ENCODE peak calls at places on chromosome 14, in five cellular contexts. S is Caco-2; C is IMR-90; R is left ventricle myocardium inferior; T is CD8-positive, alpha-beta T cell. A is an unnamed sample. For H3K27me3, the result is how much of the 10 kb centered on the place peaks cover.

GRCh38 chr14:79564371-79564770 is 646.9 kb downstream of the DIO2 start:
- DNase-seq in S (no peak), C (no peak), R (no peak), T (no peak), A (no peak)

GRCh38 chr14:96688629-96689028 is 108.6 kb upstream of the VRK1 start:
- DNase-seq in S (no peak), C (no peak), R (no peak), T (no peak), A (no peak)

GRCh38 chr14:73492661-73493060 is 1.9 kb downstream of the RIOX1 start:
- DNase-seq in S (no peak), C (no peak), R (no peak), T (no peak), A (no peak)

GRCh38 chr14:37874429-37875109 is 279.1 kb downstream of the TTC6 start:
- DNase-seq in S (peak), C (peak), R (peak), T (peak), A (peak)

GRCh38 chr14:64990291-64990690 is 3.6 kb downstream of the FNTB start:
- DNase-seq in S (no peak), C (no peak), R (no peak), T (no peak), A (peak)

GRCh38 chr14:56150645-56151345 is 32.6 kb downstream of the PELI2 start:
- DNase-seq in S (no peak), C (no peak), R (no peak), T (no peak), A (no peak)

GRCh38 chr14:34937442-34937841 is 45.4 kb upstream of the SRP54 start:
- DNase-seq in S (no peak), C (no peak), R (no peak), T (no peak), A (no peak)

GRCh38 chr14:37819155-37820015 is 224.0 kb downstream of the TTC6 start:
- DNase-seq in S (peak), C (peak), R (no peak), T (no peak), A (no peak)

GRCh38 chr14:51845811-51846210 is 14.6 kb upstream of the GNG2 start:
- DNase-seq in S (no peak), C (no peak), R (no peak), T (no peak), A (no peak)

GRCh38 chr14:40838601-40839000 is 768.1 kb upstream of the LRFN5 start:
- DNase-seq in S (no peak), C (no peak), R (no peak), T (no peak), A (no peak)

GRCh38 chr14:65193891-65194290 is 91.6 kb upstream of the MAX start:
- DNase-seq in S (no peak), C (no peak), R (no peak), T (no peak), A (no peak)

GRCh38 chr14:87175175-87175574 is 817.8 kb downstream of the GALC start:
- DNase-seq in S (no peak), C (no peak), R (no peak), T (no peak), A (no peak)

DNA sequence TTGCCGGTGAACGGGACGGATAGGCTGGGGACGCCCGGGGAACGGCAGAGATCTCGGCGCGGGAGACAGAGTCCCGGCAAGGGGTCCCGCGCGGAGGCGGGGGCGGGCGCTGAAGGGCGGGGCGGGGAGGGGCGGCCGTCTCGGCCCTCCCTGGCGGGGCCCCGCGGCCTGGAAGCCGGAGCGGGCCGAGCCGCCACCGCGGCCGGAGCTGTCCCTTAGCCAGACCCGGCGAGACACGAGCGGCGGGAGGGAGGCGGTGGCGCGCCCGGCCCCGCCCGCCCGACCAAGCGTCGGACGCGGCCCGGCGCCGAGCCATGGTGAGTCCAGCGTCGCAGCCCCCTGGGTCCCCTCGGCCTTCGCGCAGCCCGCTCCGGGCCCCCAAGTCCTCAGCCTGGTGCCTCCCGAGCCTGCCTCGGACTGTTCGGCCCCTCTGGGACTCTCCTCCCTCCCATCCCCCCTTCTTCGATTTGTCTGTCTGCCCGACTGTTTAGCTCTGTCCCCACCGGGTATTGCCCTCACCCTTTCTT is at the start of gene ARHGEF40:
- DNase-seq in S (peak), C (peak), R (peak), T (no peak), A (no peak)
- H3K27me3 ChIP-seq in S (under half), C (under half), R (under half), T (under half), A (half or more)

GRCh38 chr14:78424311-78424710 is 254.1 kb downstream of the NRXN3 start:
- DNase-seq in S (no peak), C (no peak), R (no peak), T (no peak), A (no peak)
- H3K27me3 ChIP-seq in S (under half), C (under half), R (under half), T (under half), A (under half)

DNA sequence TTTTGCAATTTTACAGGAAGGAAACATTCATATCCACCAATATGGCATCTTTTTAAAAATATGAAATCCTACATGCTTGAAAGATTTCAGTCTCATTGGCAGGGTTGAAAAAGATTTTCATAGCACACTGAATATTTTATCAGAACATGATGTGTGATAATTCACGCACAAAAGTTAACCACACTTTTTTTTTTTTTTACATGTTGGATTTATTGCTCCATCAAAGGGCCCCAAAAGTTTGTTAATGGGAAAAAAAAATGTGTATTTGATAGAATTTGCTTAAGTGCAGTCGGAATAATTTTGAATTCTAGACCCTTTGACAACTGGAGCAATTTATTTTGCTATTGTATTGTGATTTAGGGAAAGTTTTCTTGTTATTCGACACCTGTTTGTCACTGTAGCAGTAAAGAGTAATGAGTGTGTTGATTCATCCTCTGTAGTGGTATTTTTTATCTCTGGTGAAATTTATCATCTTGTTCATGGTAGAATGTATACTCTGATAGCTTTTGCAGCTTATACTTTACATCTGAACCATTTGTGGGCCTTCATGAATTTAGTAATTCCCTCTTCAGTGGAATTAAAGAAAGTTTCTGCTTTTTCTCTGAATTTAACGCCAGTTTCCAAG is 1.1 kb downstream of the EML1 start:
- DNase-seq in S (no peak), C (no peak), R (no peak), T (no peak), A (no peak)
- H3K27me3 ChIP-seq in S (under half), C (under half), R (under half), T (under half), A (under half)

GRCh38 chr14:102541771-102542170 is 32.2 kb upstream of the ANKRD9 start:
- DNase-seq in S (peak), C (no peak), R (no peak), T (no peak), A (no peak)
- H3K27me3 ChIP-seq in S (under half), C (under half), R (half or more), T (under half), A (under half)

A was measured in CD8-positive, alpha-beta memory T cell.